ENCODE peak calls at places on chromosomes 6 and 20, in eight cellular contexts. One of them, this sample, is unnamed.

GRCh38 chr20:63005240-63005861 is 1.4 kb downstream of the BHLHE23 start:
- DNase-seq in Peyer's patch: no peak
- DNase-seq in mammary epithelial cell: no peak
- DNase-seq in GM23338: peak; percentile 54
- DNase-seq in stomach: no peak
- DNase-seq in CD8-positive, alpha-beta T cell: no peak
- DNase-seq in choroid plexus epithelial cell: no peak
- DNase-seq in left ventricle myocardium inferior: no peak
- DNase-seq in this sample: no peak

GRCh38 chr20:58721951-58722371 is 29.4 kb downstream of the NPEPL1 start:
- DNase-seq in Peyer's patch: peak; percentile 13
- DNase-seq in mammary epithelial cell: no peak
- DNase-seq in GM23338: no peak
- DNase-seq in stomach: peak; percentile 25
- DNase-seq in CD8-positive, alpha-beta T cell: no peak
- DNase-seq in choroid plexus epithelial cell: no peak
- DNase-seq in left ventricle myocardium inferior: peak; percentile 13
- DNase-seq in this sample: no peak

GRCh38 chr6:115891111-115891669 is 169.5 kb downstream of the FRK start:
- DNase-seq in Peyer's patch: no peak
- DNase-seq in mammary epithelial cell: peak; percentile 84
- DNase-seq in GM23338: no peak
- DNase-seq in stomach: no peak
- DNase-seq in CD8-positive, alpha-beta T cell: no peak
- DNase-seq in choroid plexus epithelial cell: peak; percentile 23
- DNase-seq in left ventricle myocardium inferior: no peak
- DNase-seq in this sample: no peak

GRCh38 chr6:52227495-52227894 is 16.8 kb downstream of the IL17F start:
- DNase-seq in Peyer's patch: no peak
- DNase-seq in mammary epithelial cell: no peak
- DNase-seq in GM23338: no peak
- DNase-seq in stomach: no peak
- DNase-seq in CD8-positive, alpha-beta T cell: no peak
- DNase-seq in choroid plexus epithelial cell: no peak
- DNase-seq in left ventricle myocardium inferior: no peak
- DNase-seq in this sample: peak; percentile 13

GRCh38 chr6:127406122-127406521 is 53.1 kb downstream of the KIAA0408 start:
- DNase-seq in Peyer's patch: no peak
- DNase-seq in mammary epithelial cell: no peak
- DNase-seq in GM23338: no peak
- DNase-seq in stomach: no peak
- DNase-seq in CD8-positive, alpha-beta T cell: no peak
- DNase-seq in choroid plexus epithelial cell: no peak
- DNase-seq in left ventricle myocardium inferior: no peak
- DNase-seq in this sample: no peak

GRCh38 chr6:11632231-11632630 is 94.7 kb downstream of the TMEM170B start:
- DNase-seq in Peyer's patch: no peak
- DNase-seq in mammary epithelial cell: peak; percentile 29
- DNase-seq in GM23338: no peak
- DNase-seq in stomach: peak; percentile 72
- DNase-seq in CD8-positive, alpha-beta T cell: no peak
- DNase-seq in choroid plexus epithelial cell: no peak
- DNase-seq in left ventricle myocardium inferior: no peak
- DNase-seq in this sample: no peak

GRCh38 chr6:27290065-27290849 is 21.8 kb downstream of the POM121L2 start:
- DNase-seq in Peyer's patch: no peak
- DNase-seq in mammary epithelial cell: peak; percentile 68
- DNase-seq in GM23338: peak; percentile 71
- DNase-seq in stomach: no peak
- DNase-seq in CD8-positive, alpha-beta T cell: no peak
- DNase-seq in choroid plexus epithelial cell: peak; percentile 48
- DNase-seq in left ventricle myocardium inferior: no peak
- DNase-seq in this sample: no peak

GRCh38 chr6:26457796-26458688 is at the start of gene BTN2A1:
- DNase-seq in Peyer's patch: peak; percentile 80
- DNase-seq in mammary epithelial cell: peak; percentile 88
- DNase-seq in GM23338: peak; percentile 98
- DNase-seq in stomach: peak; percentile 79
- DNase-seq in CD8-positive, alpha-beta T cell: peak; percentile 33
- DNase-seq in choroid plexus epithelial cell: peak; percentile 96
- DNase-seq in left ventricle myocardium inferior: peak; percentile 65
- DNase-seq in this sample: peak; percentile 83

GRCh38 chr6:139926711-139927110 is 552.3 kb upstream of the CITED2 start:
- DNase-seq in Peyer's patch: no peak
- DNase-seq in mammary epithelial cell: no peak
- DNase-seq in GM23338: no peak
- DNase-seq in stomach: no peak
- DNase-seq in CD8-positive, alpha-beta T cell: no peak
- DNase-seq in choroid plexus epithelial cell: peak; percentile 41
- DNase-seq in left ventricle myocardium inferior: no peak
- DNase-seq in this sample: no peak

GRCh38 chr6:89520730-89521129 is 87.8 kb downstream of the ANKRD6 start:
- DNase-seq in Peyer's patch: no peak
- DNase-seq in mammary epithelial cell: no peak
- DNase-seq in GM23338: no peak
- DNase-seq in stomach: no peak
- DNase-seq in CD8-positive, alpha-beta T cell: no peak
- DNase-seq in choroid plexus epithelial cell: no peak
- DNase-seq in left ventricle myocardium inferior: no peak
- DNase-seq in this sample: no peak

GRCh38 chr20:4546786-4547185 is 174.9 kb upstream of the PRND start:
- DNase-seq in Peyer's patch: no peak
- DNase-seq in mammary epithelial cell: peak; percentile 79
- DNase-seq in GM23338: no peak
- DNase-seq in stomach: no peak
- DNase-seq in CD8-positive, alpha-beta T cell: no peak
- DNase-seq in choroid plexus epithelial cell: peak; percentile 77
- DNase-seq in left ventricle myocardium inferior: no peak
- DNase-seq in this sample: no peak

GRCh38 chr20:56278205-56278604 is 29.7 kb downstream of the MC3R start:
- DNase-seq in Peyer's patch: no peak
- DNase-seq in mammary epithelial cell: no peak
- DNase-seq in GM23338: no peak
- DNase-seq in stomach: no peak
- DNase-seq in CD8-positive, alpha-beta T cell: no peak
- DNase-seq in choroid plexus epithelial cell: no peak
- DNase-seq in left ventricle myocardium inferior: no peak
- DNase-seq in this sample: no peak

GRCh38 chr6:169571123-169571962 is 130.5 kb downstream of the WDR27 start:
- DNase-seq in Peyer's patch: no peak
- DNase-seq in mammary epithelial cell: peak; percentile 70
- DNase-seq in GM23338: no peak
- DNase-seq in stomach: no peak
- DNase-seq in CD8-positive, alpha-beta T cell: no peak
- DNase-seq in choroid plexus epithelial cell: peak; percentile 37
- DNase-seq in left ventricle myocardium inferior: no peak
- DNase-seq in this sample: no peak

GRCh38 chr6:145963216-145964068 is 716 bp downstream of the SHPRH start:
- DNase-seq in Peyer's patch: peak; percentile 46
- DNase-seq in mammary epithelial cell: peak; percentile 54
- DNase-seq in GM23338: peak; percentile 62
- DNase-seq in stomach: peak; percentile 46
- DNase-seq in CD8-positive, alpha-beta T cell: peak; percentile 19
- DNase-seq in choroid plexus epithelial cell: peak; percentile 63
- DNase-seq in left ventricle myocardium inferior: peak; percentile 38
- DNase-seq in this sample: peak; percentile 52

GRCh38 chr6:2952557-2953095 is 18.7 kb downstream of the SERPINB6 start:
- DNase-seq in Peyer's patch: peak; percentile 57
- DNase-seq in mammary epithelial cell: peak; percentile 59
- DNase-seq in GM23338: peak; percentile 95
- DNase-seq in stomach: peak; percentile 82
- DNase-seq in CD8-positive, alpha-beta T cell: no peak
- DNase-seq in choroid plexus epithelial cell: peak; percentile 83
- DNase-seq in left ventricle myocardium inferior: peak; percentile 77
- DNase-seq in this sample: peak; percentile 65

DNA sequence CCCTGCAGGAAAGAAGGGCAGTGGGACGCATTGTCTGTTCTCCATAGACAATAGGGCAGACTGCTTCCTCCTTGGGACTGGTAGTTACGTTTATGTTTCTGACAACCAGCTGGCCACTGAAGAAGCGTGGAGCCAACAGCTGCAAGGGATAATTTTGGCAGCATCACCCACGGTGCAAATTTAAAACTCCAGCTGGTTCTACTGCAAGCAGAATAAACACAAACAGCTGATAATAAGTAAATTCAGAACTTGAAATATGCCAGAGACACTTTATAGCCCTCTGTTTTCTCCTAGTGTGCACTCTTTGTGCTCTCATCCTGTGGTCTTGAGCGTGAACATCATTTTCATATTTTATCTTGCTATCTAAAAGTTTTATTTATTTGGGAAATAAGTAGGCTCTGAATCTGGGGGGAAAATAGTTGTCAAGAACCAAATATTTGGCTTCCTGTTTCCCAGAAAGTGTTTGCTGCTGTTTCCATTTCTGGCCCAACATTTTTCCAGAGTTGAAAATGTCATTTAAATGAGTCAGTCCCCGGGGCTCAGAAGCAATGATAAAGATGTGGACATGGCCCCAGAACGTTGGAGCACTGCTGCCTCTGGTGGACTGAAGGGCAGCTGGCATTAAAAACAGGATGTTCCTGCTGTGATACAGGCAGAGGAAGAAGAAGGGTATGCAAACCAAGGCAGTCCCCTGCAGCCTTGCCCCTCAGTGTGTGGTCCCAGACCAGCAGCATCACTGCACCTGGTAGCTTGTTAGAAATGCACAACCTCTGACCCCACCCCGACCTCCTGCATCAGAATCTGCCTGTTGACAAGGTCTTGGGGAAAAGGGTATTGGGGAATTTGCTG is 12.5 kb upstream of the THBD start:
- DNase-seq in Peyer's patch: no peak
- DNase-seq in mammary epithelial cell: no peak
- DNase-seq in GM23338: peak; percentile 78
- DNase-seq in stomach: no peak
- DNase-seq in CD8-positive, alpha-beta T cell: no peak
- DNase-seq in choroid plexus epithelial cell: peak; percentile 83
- DNase-seq in left ventricle myocardium inferior: peak; percentile 44
- DNase-seq in this sample: peak; percentile 27
- TF ChIP-seq CTCF in Peyer's patch: peak; percentile 32
- TF ChIP-seq CTCF in mammary epithelial cell: peak; percentile 47
- TF ChIP-seq CTCF in GM23338: peak; percentile 51
- TF ChIP-seq CTCF in stomach: no peak
- TF ChIP-seq CTCF in CD8-positive, alpha-beta T cell: no peak
- TF ChIP-seq CTCF in choroid plexus epithelial cell: peak; percentile 70
- TF ChIP-seq CTCF in left ventricle myocardium inferior: peak; percentile 64
- TF ChIP-seq CTCF in this sample: peak; percentile 62

GRCh38 chr6:144215932-144216667 is 65.8 kb downstream of the STX11 start:
- DNase-seq in Peyer's patch: peak; percentile 90
- DNase-seq in mammary epithelial cell: peak; percentile 94
- DNase-seq in GM23338: peak; percentile 97
- DNase-seq in stomach: peak; percentile 94
- DNase-seq in CD8-positive, alpha-beta T cell: peak; percentile 87
- DNase-seq in choroid plexus epithelial cell: peak; percentile 99
- DNase-seq in left ventricle myocardium inferior: peak; percentile 93
- DNase-seq in this sample: peak; percentile 95
- TF ChIP-seq CTCF in Peyer's patch: peak; percentile 67
- TF ChIP-seq CTCF in mammary epithelial cell: peak; percentile 35
- TF ChIP-seq CTCF in GM23338: peak; percentile 72
- TF ChIP-seq CTCF in stomach: peak; percentile 76
- TF ChIP-seq CTCF in CD8-positive, alpha-beta T cell: peak; percentile 64
- TF ChIP-seq CTCF in choroid plexus epithelial cell: peak; percentile 50
- TF ChIP-seq CTCF in left ventricle myocardium inferior: peak; percentile 67
- TF ChIP-seq CTCF in this sample: peak; percentile 77

GRCh38 chr6:163712569-163712966 is 298.1 kb downstream of the QKI start:
- DNase-seq in Peyer's patch: no peak
- DNase-seq in mammary epithelial cell: no peak
- DNase-seq in GM23338: no peak
- DNase-seq in stomach: no peak
- DNase-seq in CD8-positive, alpha-beta T cell: no peak
- DNase-seq in choroid plexus epithelial cell: no peak
- DNase-seq in left ventricle myocardium inferior: no peak
- DNase-seq in this sample: no peak
- TF ChIP-seq CTCF in Peyer's patch: no peak
- TF ChIP-seq CTCF in mammary epithelial cell: no peak
- TF ChIP-seq CTCF in GM23338: no peak
- TF ChIP-seq CTCF in stomach: no peak
- TF ChIP-seq CTCF in CD8-positive, alpha-beta T cell: no peak
- TF ChIP-seq CTCF in choroid plexus epithelial cell: no peak
- TF ChIP-seq CTCF in left ventricle myocardium inferior: peak; percentile 13
- TF ChIP-seq CTCF in this sample: no peak

GRCh38 chr20:53150532-53150931 is 178.4 kb downstream of the TSHZ2 start:
- DNase-seq in Peyer's patch: no peak
- DNase-seq in mammary epithelial cell: no peak
- DNase-seq in GM23338: no peak
- DNase-seq in stomach: no peak
- DNase-seq in CD8-positive, alpha-beta T cell: no peak
- DNase-seq in choroid plexus epithelial cell: no peak
- DNase-seq in left ventricle myocardium inferior: no peak
- DNase-seq in this sample: no peak

GRCh38 chr20:53149184-53149651 is 177.1 kb downstream of the TSHZ2 start:
- DNase-seq in Peyer's patch: no peak
- DNase-seq in mammary epithelial cell: no peak
- DNase-seq in GM23338: no peak
- DNase-seq in stomach: no peak
- DNase-seq in CD8-positive, alpha-beta T cell: no peak
- DNase-seq in choroid plexus epithelial cell: no peak
- DNase-seq in left ventricle myocardium inferior: no peak
- DNase-seq in this sample: no peak

GRCh38 chr20:53149652-53150205 is 177.6 kb downstream of the TSHZ2 start:
- DNase-seq in Peyer's patch: no peak
- DNase-seq in mammary epithelial cell: no peak
- DNase-seq in GM23338: no peak
- DNase-seq in stomach: no peak
- DNase-seq in CD8-positive, alpha-beta T cell: no peak
- DNase-seq in choroid plexus epithelial cell: no peak
- DNase-seq in left ventricle myocardium inferior: no peak
- DNase-seq in this sample: no peak

GRCh38 chr20:53146201-53146891 is 174.2 kb downstream of the TSHZ2 start:
- DNase-seq in Peyer's patch: no peak
- DNase-seq in mammary epithelial cell: no peak
- DNase-seq in GM23338: no peak
- DNase-seq in stomach: no peak
- DNase-seq in CD8-positive, alpha-beta T cell: no peak
- DNase-seq in choroid plexus epithelial cell: no peak
- DNase-seq in left ventricle myocardium inferior: no peak
- DNase-seq in this sample: no peak

GRCh38 chr20:53148764-53149163 is 176.6 kb downstream of the TSHZ2 start:
- DNase-seq in Peyer's patch: no peak
- DNase-seq in mammary epithelial cell: no peak
- DNase-seq in GM23338: no peak
- DNase-seq in stomach: no peak
- DNase-seq in CD8-positive, alpha-beta T cell: no peak
- DNase-seq in choroid plexus epithelial cell: no peak
- DNase-seq in left ventricle myocardium inferior: no peak
- DNase-seq in this sample: no peak
- TF ChIP-seq CTCF in Peyer's patch: no peak
- TF ChIP-seq CTCF in mammary epithelial cell: no peak
- TF ChIP-seq CTCF in GM23338: no peak
- TF ChIP-seq CTCF in stomach: no peak
- TF ChIP-seq CTCF in CD8-positive, alpha-beta T cell: no peak
- TF ChIP-seq CTCF in choroid plexus epithelial cell: no peak
- TF ChIP-seq CTCF in left ventricle myocardium inferior: no peak
- TF ChIP-seq CTCF in this sample: no peak